ENCODE peak calls at places on chromosomes 12 and 14, in six cellular contexts. E is NCI-H1105 treated with DMSO at 0.1 percent for 48 hours; W is amygdala; L is activated CD4-positive, alpha-beta T cell treated with anti-CD3 and anti-CD28 coated beads for 24 hours; I is GM13977; Z is Ammon's horn. D is an unnamed sample.

GRCh38 chr12:64007853-64008252 is 163.4 kb downstream of the SRGAP1 start:
- DNase-seq in E (no peak), W (no peak), L (no peak), I (no peak), Z (no peak), D (no peak)

GRCh38 chr12:123634142-123634561 is 523 bp downstream of the GTF2H3 start:
- DNase-seq in E (no peak), W (no peak), L (no peak), I (no peak), Z (no peak), D (no peak)

GRCh38 chr14:20247651-20248246 is 8.7 kb downstream of the OR11H4 start:
- DNase-seq in E (peak; percentile 34), W (no peak), L (no peak), I (no peak), Z (no peak), D (no peak)

GRCh38 chr12:95963104-95963503 is 20.0 kb downstream of the AMDHD1 start:
- DNase-seq in E (no peak), W (no peak), L (no peak), I (no peak), Z (no peak), D (no peak)

GRCh38 chr12:155646-156045 is 58.3 kb downstream of the SLC6A12 start:
- DNase-seq in E (no peak), W (no peak), L (no peak), I (no peak), Z (no peak), D (no peak)

GRCh38 chr12:125096894-125097293 is 31.7 kb downstream of the AACS start:
- DNase-seq in E (no peak), W (no peak), L (no peak), I (no peak), Z (no peak), D (no peak)

GRCh38 chr12:79252358-79253075 is 387.9 kb downstream of the SYT1 start:
- DNase-seq in E (no peak), W (no peak), L (no peak), I (no peak), Z (no peak), D (no peak)

GRCh38 chr12:109738878-109739665 is 25.4 kb downstream of the FAM222A start:
- DNase-seq in E (no peak), W (no peak), L (no peak), I (no peak), Z (no peak), D (peak; percentile 59)

GRCh38 chr12:14618990-14619389 is 51.3 kb upstream of the PLBD1 start:
- DNase-seq in E (peak; percentile 17), W (no peak), L (no peak), I (no peak), Z (peak; percentile 40), D (no peak)

GRCh38 chr12:109735051-109735521 is 21.5 kb downstream of the FAM222A start:
- DNase-seq in E (no peak), W (no peak), L (no peak), I (no peak), Z (no peak), D (peak; percentile 12)

GRCh38 chr14:103427485-103428443 is 42.5 kb downstream of the MARK3 start:
- DNase-seq in E (no peak), W (no peak), L (no peak), I (no peak), Z (no peak), D (no peak)

GRCh38 chr14:29458547-29458946 is 469.1 kb downstream of the PRKD1 start:
- DNase-seq in E (peak; percentile 11), W (no peak), L (no peak), I (no peak), Z (no peak), D (no peak)

GRCh38 chr12:106907846-106908245 is 47.9 kb upstream of the TMEM263 start:
- DNase-seq in E (no peak), W (no peak), L (no peak), I (no peak), Z (no peak), D (no peak)

GRCh38 chr12:1588574-1588944 is 5.8 kb downstream of the FBXL14 start:
- DNase-seq in E (no peak), W (no peak), L (no peak), I (no peak), Z (no peak), D (no peak)

GRCh38 chr12:40618621-40619020 is 73.6 kb upstream of the CNTN1 start:
- DNase-seq in E (no peak), W (no peak), L (no peak), I (no peak), Z (no peak), D (no peak)

GRCh38 chr12:43210437-43211197 is 341.4 kb downstream of the ADAMTS20 start:
- DNase-seq in E (no peak), W (no peak), L (no peak), I (peak; percentile 44), Z (no peak), D (no peak)